ENCODE peak calls at places on chromosomes 1 and 21, in nine cellular contexts. X, D, T, C, U, N, K, J and G are unnamed samples.

GRCh38 chr1:157272899-157273774 is 134.9 kb upstream of the ETV3 start:
- DNase-seq in X (no peak), D (no peak), T (no peak), C (no peak), U (no peak), N (no peak), K (no peak), J (no peak), G (no peak)

GRCh38 chr1:13536612-13537011 is 22.8 kb upstream of the LRRC38 start:
- DNase-seq in X (no peak), D (no peak), T (no peak), C (no peak), U (no peak), N (no peak), K (no peak), J (no peak), G (no peak)

GRCh38 chr1:160416369-160416768 is 16.0 kb downstream of the VANGL2 start:
- DNase-seq in X (peak), D (peak), T (peak), C (no peak), U (peak), N (no peak), K (no peak), J (no peak), G (no peak)

GRCh38 chr1:58409826-58410225 is 136.7 kb downstream of the OMA1 start:
- DNase-seq in X (no peak), D (peak), T (peak), C (no peak), U (no peak), N (no peak), K (no peak), J (no peak), G (no peak)

GRCh38 chr21:34091607-34092006 is 18.2 kb downstream of the MRPS6 start:
- DNase-seq in X (no peak), D (no peak), T (peak), C (no peak), U (no peak), N (no peak), K (no peak), J (no peak), G (no peak)

GRCh38 chr1:97738270-97738669 is 182.6 kb downstream of the DPYD start:
- DNase-seq in X (no peak), D (no peak), T (no peak), C (no peak), U (no peak), N (no peak), K (no peak), J (no peak), G (no peak)

GRCh38 chr1:226790545-226791181 is 51.6 kb upstream of the ITPKB start:
- DNase-seq in X (no peak), D (no peak), T (no peak), C (no peak), U (no peak), N (peak), K (no peak), J (no peak), G (no peak)

GRCh38 chr1:119188926-119189325 is 48.5 kb upstream of the WARS2 start:
- DNase-seq in X (no peak), D (no peak), T (no peak), C (no peak), U (no peak), N (no peak), K (no peak), J (no peak), G (no peak)

GRCh38 chr1:39892611-39893595 is 8.8 kb downstream of the MYCL start:
- DNase-seq in X (peak), D (peak), T (peak), C (no peak), U (peak), N (no peak), K (no peak), J (no peak), G (no peak)

GRCh38 chr1:215631040-215631439 is 63.9 kb downstream of the KCTD3 start:
- DNase-seq in X (no peak), D (no peak), T (no peak), C (no peak), U (no peak), N (no peak), K (no peak), J (no peak), G (no peak)

GRCh38 chr1:219639843-219640606 is 27.1 kb upstream of the ZC3H11B start:
- DNase-seq in X (peak), D (peak), T (peak), C (no peak), U (peak), N (no peak), K (no peak), J (no peak), G (no peak)

DNA sequence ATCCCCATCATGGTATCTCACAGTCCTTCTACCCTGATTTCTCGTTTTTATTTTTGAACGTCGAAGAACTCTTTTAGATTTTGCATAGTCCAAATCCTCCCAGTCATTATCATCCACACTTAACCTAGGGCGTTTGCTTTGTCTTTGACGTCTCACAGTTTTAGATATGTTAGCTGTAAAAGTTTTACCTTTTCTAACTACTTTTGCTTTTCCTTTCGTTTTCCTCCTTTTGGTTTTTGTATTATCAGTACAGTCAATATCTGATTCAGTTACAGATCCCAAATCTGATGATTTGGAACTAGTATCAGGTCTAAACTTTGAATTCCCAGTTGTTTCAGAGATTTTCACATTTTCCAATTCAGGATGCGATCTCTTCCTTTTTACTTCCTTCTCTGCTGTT is 13.1 kb upstream of the PSMG1 start:
- DNase-seq in X (no peak), D (no peak), T (no peak), C (no peak), U (no peak), N (no peak), K (no peak), J (no peak), G (no peak)
- H3K27ac ChIP-seq in X (no peak), D (no peak), T (no peak), C (no peak), U (no peak), N (no peak), K (no peak), J (no peak), G (no peak)

DNA sequence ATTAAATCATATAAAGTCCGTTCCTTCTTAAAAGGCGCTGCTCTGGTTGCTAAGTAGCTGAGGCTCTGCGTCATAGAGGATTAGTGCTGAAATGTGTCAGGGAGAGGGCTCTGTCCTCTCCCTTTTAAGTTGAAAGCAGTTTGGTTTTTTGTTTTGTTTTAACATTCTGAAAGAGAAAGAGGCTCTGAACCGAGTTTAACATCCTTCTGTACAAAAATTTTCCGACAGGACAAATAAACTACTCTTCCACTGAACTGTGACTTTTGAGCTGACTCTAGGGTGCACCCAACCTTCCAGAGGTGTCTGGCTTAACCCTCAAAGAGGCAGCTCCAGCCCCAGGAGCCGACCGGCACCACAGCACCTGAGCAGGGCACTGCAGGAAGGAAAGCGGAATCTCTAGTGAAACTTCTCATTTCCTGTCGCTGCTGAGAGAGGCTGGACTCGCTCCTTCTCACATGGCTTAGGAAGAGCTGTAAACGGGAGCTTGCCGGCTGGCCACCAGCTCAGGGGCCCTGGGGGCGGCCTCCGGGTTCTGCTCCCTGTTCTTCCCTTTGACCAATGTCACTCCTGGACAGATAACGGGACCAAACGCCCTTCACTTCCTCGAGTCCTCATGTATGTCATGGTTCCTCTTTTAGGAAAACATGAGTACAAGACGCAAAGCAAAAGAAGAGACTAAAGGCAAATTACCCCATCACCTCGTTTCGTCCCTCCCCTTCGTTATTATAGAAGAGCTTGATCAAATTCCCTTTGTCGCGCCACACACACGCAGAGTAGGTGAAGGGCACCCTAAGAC is 1.2 kb downstream of the VAV3 start:
- DNase-seq in X (peak), D (peak), T (no peak), C (peak), U (peak), N (peak), K (peak), J (no peak), G (peak)
- H3K27ac ChIP-seq in X (no peak), D (no peak), T (no peak), C (peak), U (no peak), N (peak), K (peak), J (peak), G (peak)

GRCh38 chr1:27427836-27428315 is 35.5 kb downstream of the GPR3 start:
- DNase-seq in X (no peak), D (no peak), T (no peak), C (no peak), U (no peak), N (no peak), K (no peak), J (no peak), G (no peak)

GRCh38 chr1:27429029-27429425 is 36.6 kb downstream of the GPR3 start:
- DNase-seq in X (no peak), D (no peak), T (no peak), C (no peak), U (no peak), N (peak), K (no peak), J (no peak), G (no peak)

GRCh38 chr1:27428316-27429028 is 36.0 kb downstream of the GPR3 start:
- DNase-seq in X (no peak), D (no peak), T (no peak), C (peak), U (no peak), N (peak), K (no peak), J (peak), G (no peak)

GRCh38 chr1:27423701-27424100 is 31.3 kb downstream of the GPR3 start:
- DNase-seq in X (no peak), D (no peak), T (no peak), C (no peak), U (no peak), N (peak), K (no peak), J (no peak), G (no peak)

GRCh38 chr1:27427329-27427728 is 34.9 kb downstream of the GPR3 start:
- DNase-seq in X (no peak), D (no peak), T (no peak), C (no peak), U (no peak), N (peak), K (no peak), J (no peak), G (no peak)
- H3K27ac ChIP-seq in X (no peak), D (no peak), T (no peak), C (peak), U (no peak), N (peak), K (no peak), J (peak), G (peak)

GRCh38 chr1:26388791-26389445 is 16.4 kb upstream of the ZNF683 start:
- DNase-seq in X (no peak), D (no peak), T (peak), C (no peak), U (peak), N (no peak), K (no peak), J (no peak), G (no peak)

GRCh38 chr1:26378879-26379251 is 6.3 kb upstream of the ZNF683 start:
- DNase-seq in X (no peak), D (no peak), T (no peak), C (no peak), U (no peak), N (no peak), K (no peak), J (no peak), G (no peak)

GRCh38 chr1:26389604-26390247 is 17.2 kb upstream of the ZNF683 start:
- DNase-seq in X (no peak), D (no peak), T (no peak), C (no peak), U (no peak), N (no peak), K (no peak), J (no peak), G (no peak)

GRCh38 chr1:26387447-26387846 is 14.9 kb upstream of the ZNF683 start:
- DNase-seq in X (peak), D (peak), T (peak), C (no peak), U (no peak), N (no peak), K (peak), J (no peak), G (no peak)

GRCh38 chr1:26384076-26384475 is 11.5 kb upstream of the ZNF683 start:
- DNase-seq in X (no peak), D (no peak), T (no peak), C (no peak), U (no peak), N (no peak), K (no peak), J (no peak), G (no peak)
- H3K27ac ChIP-seq in X (no peak), D (no peak), T (no peak), C (no peak), U (no peak), N (no peak), K (no peak), J (no peak), G (no peak)

GRCh38 chr1:197448390-197448789 is 180.3 kb downstream of the CRB1 start:
- DNase-seq in X (no peak), D (no peak), T (no peak), C (no peak), U (no peak), N (no peak), K (no peak), J (no peak), G (no peak)
- H3K27ac ChIP-seq in X (no peak), D (no peak), T (no peak), C (no peak), U (no peak), N (no peak), K (no peak), J (no peak), G (no peak)

DNA sequence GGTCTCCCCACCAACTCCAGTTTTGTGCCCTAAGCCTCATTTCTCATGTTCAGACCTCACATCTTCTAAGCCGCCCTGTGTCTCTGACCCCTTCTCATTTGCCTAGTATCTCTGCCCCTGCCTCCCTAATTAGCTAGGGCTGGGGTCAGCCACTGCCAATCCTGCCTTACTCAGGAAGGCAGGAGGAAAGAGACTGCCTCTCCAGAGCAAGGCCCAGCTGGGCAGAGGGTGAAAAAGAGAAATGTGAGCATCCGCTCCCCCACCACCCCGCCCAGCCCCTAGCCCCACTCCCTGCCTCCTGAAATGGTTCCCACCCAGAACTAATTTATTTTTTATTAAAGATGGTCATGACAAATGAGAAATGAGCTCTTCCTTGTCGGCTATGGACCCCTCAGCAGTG is 11.4 kb downstream of the ADAMTSL4 start:
- DNase-seq in X (no peak), D (no peak), T (no peak), C (no peak), U (no peak), N (peak), K (no peak), J (no peak), G (no peak)
- H3K27ac ChIP-seq in X (peak), D (peak), T (peak), C (peak), U (peak), N (peak), K (peak), J (peak), G (peak)

DNA sequence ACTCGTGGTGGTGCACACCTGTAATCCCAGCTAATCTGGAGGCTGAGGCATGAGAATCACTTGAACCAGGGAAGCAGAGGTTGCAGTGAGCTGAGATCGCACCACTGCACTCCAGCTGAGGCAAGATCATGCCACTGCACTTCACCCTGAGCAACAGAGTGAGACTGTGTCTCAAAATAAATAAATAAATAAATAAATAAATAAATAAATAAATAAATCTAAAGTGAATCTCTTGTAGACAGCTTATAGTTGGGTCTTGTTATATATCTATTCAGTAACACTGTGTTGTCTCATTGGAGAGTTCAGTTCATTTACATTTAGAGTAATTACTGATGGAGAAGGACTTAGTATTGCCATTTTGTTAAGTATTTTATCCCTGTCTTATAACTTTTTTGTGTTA is 258.4 kb downstream of the LRRC40 start:
- DNase-seq in X (no peak), D (no peak), T (no peak), C (no peak), U (no peak), N (no peak), K (no peak), J (no peak), G (no peak)
- H3K27ac ChIP-seq in X (no peak), D (no peak), T (no peak), C (no peak), U (no peak), N (no peak), K (no peak), J (no peak), G (no peak)